ENCODE peak calls at places on chromosome 20, in six cellular contexts. N, Y, D, T, L and J are unnamed samples.

GRCh38 chr20:23924751-23925150 is 45.2 kb upstream of the CST5 start:
- DNase-seq in N (no peak), T (no peak), Y (no peak), L (no peak), D (no peak), J (peak)

GRCh38 chr20:34301587-34302311 is 1.4 kb downstream of the AHCY start:
- DNase-seq in Y (no peak), D (no peak), L (no peak), T (no peak), N (no peak), J (no peak)

GRCh38 chr20:20831794-20832193 is 119.3 kb upstream of the RALGAPA2 start:
- DNase-seq in N (no peak), T (no peak), L (no peak), D (no peak), Y (no peak), J (no peak)

GRCh38 chr20:16222859-16223411 is 350.3 kb downstream of the KIF16B start:
- DNase-seq in N (no peak), T (no peak), L (no peak), Y (no peak), D (no peak), J (no peak)

GRCh38 chr20:49248301-49248700 is 29.1 kb downstream of the DDX27 start:
- DNase-seq in D (no peak), T (no peak), Y (no peak), L (no peak), N (no peak), J (no peak)

GRCh38 chr20:61814244-61814643 is 251.4 kb downstream of the TAF4 start:
- DNase-seq in T (no peak), L (no peak), D (no peak), Y (no peak), N (no peak), J (no peak)

GRCh38 chr20:45049904-45050471 is 50.9 kb downstream of the KCNS1 start:
- DNase-seq in D (no peak), Y (no peak), N (no peak), T (no peak), L (no peak), J (no peak)

GRCh38 chr20:10129749-10130148 is 88.9 kb upstream of the SNAP25 start:
- DNase-seq in N (no peak), Y (no peak), L (no peak), D (no peak), T (no peak), J (no peak)

GRCh38 chr20:60262967-60263603 is 304.9 kb downstream of the CDH26 start:
- DNase-seq in T (no peak), L (no peak), Y (no peak), N (peak), D (no peak), J (no peak)

GRCh38 chr20:16785221-16785620 is 37.1 kb downstream of the OTOR start:
- DNase-seq in D (no peak), T (no peak), L (no peak), N (no peak), Y (no peak), J (no peak)

GRCh38 chr20:14790771-14791517 is 453.5 kb upstream of the FLRT3 start:
- DNase-seq in T (no peak), D (no peak), Y (no peak), N (no peak), L (no peak), J (no peak)

GRCh38 chr20:36493801-36494114 is 47.6 kb upstream of the MYL9 start:
- DNase-seq in D (peak), N (no peak), T (peak), Y (peak), L (peak), J (no peak)

GRCh38 chr20:3046677-3047462 is 1.0 kb downstream of the MRPS26 start:
- DNase-seq in D (no peak), N (no peak), Y (no peak), L (no peak), T (no peak), J (no peak)

GRCh38 chr20:4763261-4763660 is 41.6 kb downstream of the PRND start:
- DNase-seq in Y (no peak), N (no peak), T (no peak), D (no peak), L (no peak), J (no peak)

GRCh38 chr20:3980260-3981131 is 34.9 kb downstream of the RNF24 start:
- DNase-seq in T (no peak), D (no peak), N (no peak), Y (no peak), L (no peak), J (no peak)

GRCh38 chr20:3781153-3781910 is at the start of gene SPEF1:
- DNase-seq in T (peak), N (peak), Y (peak), D (peak), L (peak), J (peak)

GRCh38 chr20:25254986-25255680 is 7.2 kb downstream of the PYGB start:
- DNase-seq in L (peak), Y (peak), T (no peak), D (no peak), N (no peak), J (no peak)

GRCh38 chr20:35757098-35757705 is 14.6 kb upstream of the PHF20 start:
- DNase-seq in N (no peak), L (no peak), Y (no peak), D (no peak), T (no peak), J (no peak)

GRCh38 chr20:50787181-50787580 is 7.7 kb upstream of the BCAS4 start:
- DNase-seq in D (no peak), L (no peak), T (no peak), Y (no peak), N (no peak), J (no peak)

GRCh38 chr20:61913423-61914225 is 152.1 kb downstream of the TAF4 start:
- DNase-seq in D (no peak), N (no peak), L (no peak), T (no peak), Y (no peak), J (no peak)

GRCh38 chr20:56328861-56329260 is 29.9 kb upstream of the FAM210B start:
- DNase-seq in Y (no peak), D (no peak), T (no peak), L (no peak), N (no peak), J (no peak)

GRCh38 chr20:44946266-44946852 is 13.8 kb downstream of the TOMM34 start:
- DNase-seq in D (no peak), N (no peak), Y (no peak), T (no peak), L (no peak), J (no peak)

GRCh38 chr20:37627060-37627766 is 66.6 kb upstream of the CTNNBL1 start:
- DNase-seq in T (peak), Y (no peak), D (peak), N (peak), L (no peak), J (no peak)

GRCh38 chr20:3486850-3487249 is 16.0 kb downstream of the ATRN start:
- DNase-seq in L (no peak), T (no peak), N (no peak), Y (no peak), D (no peak), J (no peak)

GRCh38 chr20:37850724-37851123 is 52.2 kb upstream of the VSTM2L start:
- DNase-seq in N (no peak), L (no peak), D (no peak), Y (no peak), T (no peak), J (no peak)

GRCh38 chr20:54276577-54277169 is 68.8 kb downstream of the PFDN4 start:
- DNase-seq in T (no peak), Y (no peak), L (no peak), N (no peak), D (no peak), J (no peak)

GRCh38 chr20:62935204-62935967 is 2.6 kb upstream of the GID8 start:
- DNase-seq in T (no peak), D (no peak), N (no peak), L (no peak), Y (no peak), J (no peak)
- H3K4me3 ChIP-seq in T (no peak), D (peak), N (peak), L (no peak), Y (no peak), J (peak)

GRCh38 chr20:59149678-59150504 is 13.7 kb upstream of the ZNF831 start:
- DNase-seq in N (no peak), Y (peak), L (peak), T (no peak), D (no peak), J (no peak)

GRCh38 chr20:59150821-59151251 is 12.8 kb upstream of the ZNF831 start:
- DNase-seq in N (no peak), L (peak), D (no peak), Y (no peak), T (no peak), J (no peak)

GRCh38 chr20:59152559-59153354 is 10.9 kb upstream of the ZNF831 start:
- DNase-seq in Y (no peak), L (no peak), T (no peak), N (no peak), D (no peak), J (no peak)

GRCh38 chr20:59151820-59152219 is 11.8 kb upstream of the ZNF831 start:
- DNase-seq in N (no peak), Y (no peak), T (no peak), L (no peak), D (no peak), J (no peak)

DNA sequence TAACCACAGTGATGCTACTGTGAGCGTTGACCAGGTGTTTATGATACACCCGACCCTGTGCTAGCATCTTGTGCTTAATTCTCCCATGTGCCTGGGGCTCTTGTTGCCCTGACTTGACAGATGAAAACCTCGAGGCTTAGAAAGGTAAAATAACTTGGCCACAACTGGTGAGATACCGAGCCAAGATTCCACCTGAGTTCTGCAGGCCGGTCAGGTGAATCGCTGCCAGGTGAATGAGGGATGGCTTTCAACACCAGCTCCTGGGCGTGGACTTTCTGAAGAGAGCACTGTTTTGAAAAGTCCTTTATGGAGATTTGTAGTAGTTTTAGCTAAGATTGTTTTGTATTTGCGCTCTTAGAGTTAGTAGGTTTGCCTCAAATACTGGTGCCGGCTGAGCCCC is 12.2 kb upstream of the ZNF831 start:
- DNase-seq in D (no peak), N (no peak), T (no peak), Y (peak), L (no peak), J (no peak)
- TF ChIP-seq CTCF in D (no peak), N (no peak), T (no peak), Y (no peak), L (no peak), J (no peak)

DNA sequence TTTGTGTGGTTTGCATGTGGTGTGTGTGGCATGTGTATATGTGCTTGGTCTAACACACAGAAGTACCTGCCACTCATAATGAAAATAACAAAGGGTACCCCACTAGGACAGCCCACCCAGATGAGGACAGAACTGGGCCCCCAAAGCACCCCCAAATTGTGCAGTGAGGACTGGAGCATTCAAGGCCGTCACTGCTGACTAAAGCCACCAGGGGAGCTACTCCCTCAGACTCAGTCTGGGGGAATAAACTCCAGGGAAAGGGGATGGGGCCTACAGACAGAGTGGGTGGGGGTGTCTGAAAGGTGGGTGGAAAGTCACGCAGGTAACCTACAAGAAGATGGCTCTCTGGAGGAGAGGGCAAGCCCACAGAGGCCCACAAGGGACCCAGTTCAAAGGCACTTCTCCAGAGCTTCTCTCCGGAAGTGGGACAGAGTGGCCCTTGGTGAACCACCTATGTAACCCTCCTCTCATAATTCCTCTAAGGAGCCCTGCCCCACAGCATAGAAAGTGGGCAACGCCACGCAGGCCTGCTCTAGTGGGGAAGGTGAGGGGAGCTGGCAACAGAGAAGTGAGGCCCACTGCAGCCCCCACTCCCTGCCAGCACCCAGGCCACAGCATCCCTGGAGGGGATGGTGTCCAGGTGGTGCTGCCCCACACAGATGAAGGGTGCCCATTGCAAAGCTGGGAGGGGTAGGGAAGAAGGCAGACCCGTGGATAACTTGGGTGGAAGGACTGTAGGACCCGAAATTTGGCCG is 122.8 kb upstream of the MAFB start:
- DNase-seq in L (no peak), N (no peak), D (no peak), Y (no peak), T (no peak), J (no peak)
- TF ChIP-seq POLR2A in L (no peak), N (no peak), D (no peak), Y (no peak), T (no peak), J (no peak)

DNA sequence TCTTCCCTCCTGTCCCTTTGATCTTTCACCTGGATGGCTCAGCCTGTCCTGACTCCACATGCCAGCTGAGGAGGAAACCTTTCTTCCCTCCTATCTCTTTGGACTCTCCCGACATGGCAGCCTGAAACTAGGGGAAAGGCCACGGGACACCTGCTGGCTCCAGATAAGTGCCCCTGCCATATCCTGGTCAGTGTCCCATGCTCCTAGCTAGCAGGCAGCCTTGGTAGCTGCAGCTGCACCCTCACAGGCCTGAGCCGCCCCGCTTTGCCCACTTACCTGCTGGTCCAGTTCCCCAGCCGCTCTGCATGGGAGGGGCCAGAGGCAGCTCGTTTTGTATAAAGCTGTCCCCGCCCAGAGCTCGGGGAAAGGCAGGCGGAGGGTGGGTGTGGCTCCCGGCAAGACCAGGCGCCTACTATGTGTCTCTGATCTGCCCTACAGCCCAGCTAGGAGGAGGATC is 7.4 kb upstream of the SLC52A3 start:
- DNase-seq in Y (no peak), N (peak), T (no peak), L (peak), D (no peak), J (no peak)
- H3K4me3 ChIP-seq in Y (no peak), N (no peak), T (no peak), L (no peak), D (no peak), J (no peak)

GRCh38 chr20:46324960-46325703 is 16.8 kb upstream of the CDH22 start:
- DNase-seq in T (no peak), D (no peak), N (no peak), Y (no peak), L (no peak), J (no peak)
- TF ChIP-seq CTCF in T (peak), D (peak), N (peak), Y (no peak), L (no peak), J (no peak)